ENCODE peak calls at places on chromosomes 5 and 9, in four cellular contexts. U, K, D and L are unnamed samples.

GRCh38 chr5:43711496-43711895 is 108.5 kb downstream of the NNT start:
- DNase-seq in U (peak; percentile 32), K (no peak), D (no peak), L (no peak)

GRCh38 chr9:105295986-105296385 is 51.5 kb downstream of the SLC44A1 start:
- DNase-seq in U (peak; percentile 29), K (no peak), D (no peak), L (no peak)

GRCh38 chr5:1508679-1509290 is 15.0 kb downstream of the LPCAT1 start:
- DNase-seq in U (no peak), K (no peak), D (no peak), L (peak; percentile 20)

GRCh38 chr9:123541441-123541840 is 185.4 kb downstream of the CRB2 start:
- DNase-seq in U (no peak), K (no peak), D (no peak), L (no peak)

GRCh38 chr5:154421868-154422267 is 23.9 kb upstream of the SAP30L start:
- DNase-seq in U (peak; percentile 27), K (no peak), D (no peak), L (peak; percentile 51)

GRCh38 chr5:117318528-117318927 is 743.9 kb upstream of the SEMA6A start:
- DNase-seq in U (no peak), K (no peak), D (peak; percentile 44), L (peak; percentile 58)

GRCh38 chr5:150434502-150434901 is 15.0 kb downstream of the RPS14 start:
- DNase-seq in U (peak; percentile 83), K (no peak), D (no peak), L (no peak)

GRCh38 chr5:83467315-83468044 is 4.1 kb upstream of the VCAN start:
- DNase-seq in U (no peak), K (no peak), D (no peak), L (no peak)

GRCh38 chr9:86091477-86091876 is 7.9 kb downstream of the GOLM1 start:
- DNase-seq in U (no peak), K (no peak), D (no peak), L (no peak)

GRCh38 chr5:167049043-167049663 is 1242.3 kb upstream of the WWC1 start:
- DNase-seq in U (peak; percentile 58), K (no peak), D (no peak), L (peak; percentile 36)

GRCh38 chr5:103424453-103425205 is 138.0 kb downstream of the NUDT12 start:
- DNase-seq in U (peak; percentile 78), K (no peak), D (no peak), L (no peak)

GRCh38 chr5:30808996-30809395 is 384.5 kb upstream of the CDH6 start:
- DNase-seq in U (no peak), K (no peak), D (no peak), L (no peak)

GRCh38 chr5:143008032-143008431 is 237.9 kb downstream of the ARHGAP26 start:
- DNase-seq in U (no peak), K (no peak), D (no peak), L (no peak)

GRCh38 chr5:94618029-94618492 is 343 bp downstream of the KIAA0825 start:
- DNase-seq in U (peak; percentile 83), K (no peak), D (no peak), L (peak; percentile 67)

GRCh38 chr5:378301-378891 is 56.9 kb downstream of the AHRR start:
- DNase-seq in U (peak; percentile 73), K (no peak), D (peak; percentile 30), L (peak; percentile 18)

GRCh38 chr5:157686841-157687554 is 15.7 kb downstream of the C5orf52 start:
- DNase-seq in U (no peak), K (no peak), D (no peak), L (no peak)

GRCh38 chr9:131117111-131117761 is 8.2 kb upstream of the NUP214 start:
- DNase-seq in U (no peak), K (no peak), D (no peak), L (no peak)

GRCh38 chr9:131262327-131263032 is 13.8 kb downstream of the FAM78A start:
- DNase-seq in U (peak; percentile 70), K (no peak), D (no peak), L (no peak)

GRCh38 chr9:127734747-127735529 is at the start of gene TOR2A:
- DNase-seq in U (peak; percentile 97), K (peak; percentile 98), D (peak; percentile 99), L (peak; percentile 98)
- H2BK15ac ChIP-seq in U (peak within 1 kb of the TSS; percentile 98), K (peak within 1 kb of the TSS; percentile 88), D (peak within 1 kb of the TSS; percentile 37), L (no peak within 1 kb of the TSS)

GRCh38 chr9:16434522-16434921 is 435.9 kb downstream of the BNC2 start:
- DNase-seq in U (no peak), K (no peak), D (no peak), L (no peak)
- H2AK5ac ChIP-seq in U (no peak overlapping the region), K (no peak overlapping the region), D (no peak overlapping the region), L (no peak overlapping the region)

GRCh38 chr5:136132087-136132486 is 558 bp upstream of the SMAD5 start:
- DNase-seq in U (no peak), K (peak; percentile 8), D (no peak), L (no peak)
- H2BK12ac ChIP-seq in U (peak overlapping the region; percentile 94), K (no peak overlapping the region), D (no peak overlapping the region), L (no peak overlapping the region)

DNA sequence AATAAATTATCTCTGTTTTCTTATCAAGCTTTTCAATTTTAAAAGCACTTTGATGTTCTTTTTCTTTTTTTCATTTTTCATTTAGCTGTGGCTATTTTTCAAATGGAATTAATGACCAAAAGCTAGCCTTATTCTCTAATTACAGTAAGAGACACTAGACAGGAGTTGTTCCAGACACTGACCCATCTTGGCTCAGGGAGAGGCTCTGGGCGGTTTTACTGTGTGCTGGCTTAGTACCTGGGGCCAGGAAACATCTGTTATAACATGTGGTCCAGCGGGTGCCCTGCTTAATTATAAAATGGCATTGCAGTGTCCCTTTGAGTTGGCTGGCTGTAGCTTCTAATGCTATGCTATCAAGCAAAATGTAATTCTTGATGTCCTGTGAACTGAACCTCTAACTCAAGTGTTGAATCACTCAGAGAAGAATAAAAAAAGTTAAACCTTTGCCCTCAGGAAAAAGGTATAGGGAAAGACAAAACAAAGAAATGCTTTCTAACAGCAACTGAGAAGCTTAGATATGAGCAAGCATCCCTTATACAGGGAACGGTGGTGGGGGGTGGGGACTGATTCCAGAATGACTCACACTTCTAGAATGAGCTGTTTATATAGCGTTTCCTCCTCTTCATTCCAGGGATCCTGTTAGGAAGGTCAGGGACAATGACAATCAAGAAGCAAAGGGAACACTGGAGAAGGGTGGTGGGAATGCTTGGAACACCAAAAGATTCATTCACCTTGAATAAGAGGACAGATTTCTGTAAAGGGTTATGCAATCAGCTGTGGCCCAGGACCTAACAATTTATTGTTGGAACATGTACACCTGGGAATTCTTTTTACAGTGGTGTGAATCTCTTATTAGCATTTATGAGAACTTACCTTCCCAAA is 58.7 kb upstream of the NFIB start:
- DNase-seq in U (peak; percentile 81), K (no peak), D (no peak), L (peak; percentile 52)
- H2BK15ac ChIP-seq in U (peak overlapping the region; percentile 96), K (no peak overlapping the region), D (no peak overlapping the region), L (no peak overlapping the region)

DNA sequence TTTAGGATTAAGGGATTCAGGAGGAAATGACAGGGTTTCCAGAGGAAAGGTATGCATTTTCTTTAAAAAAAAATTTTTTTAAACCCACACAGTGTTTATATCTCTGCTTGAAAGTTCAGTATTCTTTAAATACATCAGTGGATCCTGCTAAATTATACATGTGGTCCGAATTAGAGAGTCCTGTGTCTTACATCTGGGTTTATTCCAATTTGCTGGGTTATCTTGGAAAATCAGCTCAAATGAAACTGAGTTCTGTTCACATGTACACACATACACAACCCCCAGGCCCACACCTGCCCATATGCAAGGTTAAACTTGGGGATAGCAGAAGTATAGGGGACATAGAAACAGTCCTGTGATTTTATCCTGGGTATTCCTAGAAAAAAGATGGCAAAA is 493.7 kb downstream of the ZNF608 start:
- DNase-seq in U (no peak), K (no peak), D (no peak), L (no peak)
- H2AK5ac ChIP-seq in U (no peak overlapping the region), K (no peak overlapping the region), D (no peak overlapping the region), L (no peak overlapping the region)